ENCODE peak calls at places on chromosomes 5 and 9, in seven cellular contexts. N, W, U, S, Q, R and B are unnamed samples.

GRCh38 chr9:34139477-34140146 is 13.1 kb upstream of the DCAF12 start:
- DNase-seq in W (peak), N (peak), Q (peak), R (peak), U (peak), S (peak), B (peak)

GRCh38 chr9:101387871-101388506 is 3.2 kb upstream of the BAAT start:
- DNase-seq in S (no peak), R (peak), N (peak), U (peak), Q (no peak), W (no peak), B (no peak)

GRCh38 chr5:65672787-65673186 is 48.0 kb downstream of the SHLD3 start:
- DNase-seq in W (no peak), U (peak), S (no peak), Q (no peak), R (no peak), N (no peak), B (no peak)

GRCh38 chr9:6689893-6690634 is 44.5 kb upstream of the GLDC start:
- DNase-seq in Q (no peak), N (no peak), S (no peak), U (no peak), W (no peak), R (no peak), B (no peak)

GRCh38 chr5:136073714-136074113 is 44.9 kb downstream of the TGFBI start:
- DNase-seq in S (no peak), R (no peak), Q (no peak), U (no peak), N (no peak), W (no peak), B (no peak)

GRCh38 chr5:124453221-124454032 is 293.0 kb downstream of the ZNF608 start:
- DNase-seq in W (no peak), R (peak), S (peak), N (no peak), U (peak), Q (no peak), B (no peak)

GRCh38 chr5:6296524-6296923 is 81.8 kb downstream of the MED10 start:
- DNase-seq in S (no peak), N (no peak), U (no peak), Q (no peak), W (no peak), R (no peak), B (no peak)

GRCh38 chr5:93570294-93571110 is 10.5 kb downstream of the NR2F1-AS1 start:
- DNase-seq in N (no peak), W (no peak), R (no peak), S (no peak), U (no peak), Q (no peak), B (no peak)

GRCh38 chr9:91364702-91365101 is 3.0 kb upstream of the AUH start:
- DNase-seq in S (no peak), N (no peak), Q (no peak), R (peak), W (no peak), U (no peak), B (no peak)

GRCh38 chr5:113268232-113268631 is 166.6 kb downstream of the TSSK1B start:
- DNase-seq in S (no peak), N (no peak), R (no peak), U (no peak), Q (no peak), W (no peak), B (no peak)

GRCh38 chr5:74617203-74617602 is 23.3 kb downstream of the ENC1 start:
- DNase-seq in U (no peak), Q (no peak), R (no peak), N (no peak), W (no peak), S (no peak), B (no peak)

GRCh38 chr9:27209034-27209433 is 87.9 kb downstream of the EQTN start:
- DNase-seq in Q (no peak), R (no peak), U (no peak), N (no peak), W (no peak), S (no peak), B (no peak)

GRCh38 chr5:75108515-75108914 is 56.2 kb upstream of the GCNT4 start:
- DNase-seq in R (no peak), W (no peak), Q (no peak), N (no peak), S (no peak), U (no peak), B (no peak)

GRCh38 chr9:122265265-122265900 is 701 bp downstream of the MRRF start:
- DNase-seq in Q (no peak), S (no peak), N (no peak), U (peak), R (peak), W (peak), B (peak)

GRCh38 chr9:126756876-126757415 is 47.9 kb upstream of the ZBTB43 start:
- DNase-seq in U (no peak), W (no peak), N (peak), R (no peak), S (no peak), Q (no peak), B (no peak)

GRCh38 chr5:73722224-73722623 is 96.2 kb downstream of the ARHGEF28 start:
- DNase-seq in R (no peak), N (no peak), W (no peak), S (no peak), U (no peak), Q (no peak), B (no peak)

GRCh38 chr9:95425910-95426551 is 90.7 kb downstream of the PTCH1 start:
- DNase-seq in R (no peak), S (no peak), N (no peak), W (no peak), Q (no peak), U (peak), B (peak)

GRCh38 chr9:33765411-33765810 is 29.9 kb upstream of the PRSS3 start:
- DNase-seq in W (no peak), U (peak), N (no peak), Q (no peak), R (no peak), S (no peak), B (no peak)

GRCh38 chr5:115160975-115161475 is 8.7 kb downstream of the TRIM36 start:
- DNase-seq in N (no peak), W (no peak), R (no peak), U (no peak), S (no peak), Q (no peak), B (no peak)

GRCh38 chr5:87836696-87837095 is 424.0 kb upstream of the CCNH start:
- DNase-seq in W (no peak), N (no peak), R (no peak), S (no peak), U (no peak), Q (no peak), B (no peak)

GRCh38 chr5:3187846-3188425 is 407.7 kb upstream of the IRX1 start:
- DNase-seq in N (no peak), R (no peak), U (no peak), W (no peak), S (no peak), Q (no peak), B (no peak)

GRCh38 chr5:105283134-105283533 is 1720.5 kb upstream of the NUDT12 start:
- DNase-seq in R (no peak), N (no peak), W (no peak), S (no peak), Q (no peak), U (no peak), B (no peak)

GRCh38 chr9:109403116-109403515 is 82.3 kb upstream of the EPB41L4B start:
- DNase-seq in W (no peak), R (no peak), S (no peak), N (no peak), U (peak), Q (no peak), B (no peak)

GRCh38 chr5:65808818-65809217 is 86.8 kb downstream of the NLN start:
- DNase-seq in R (no peak), N (no peak), Q (no peak), W (no peak), S (no peak), U (peak), B (no peak)

GRCh38 chr5:167294861-167295685 is 996.4 kb upstream of the WWC1 start:
- DNase-seq in N (no peak), R (no peak), U (peak), Q (no peak), W (peak), S (peak), B (peak)

GRCh38 chr5:10503997-10504761 is 59.7 kb upstream of the ANKRD33B start:
- DNase-seq in S (no peak), N (no peak), U (peak), W (peak), Q (no peak), R (peak), B (no peak)

GRCh38 chr5:92309336-92309991 is 926.3 kb upstream of the ARRDC3 start:
- DNase-seq in U (peak), R (no peak), S (no peak), W (no peak), Q (peak), N (peak), B (no peak)